ENCODE peak calls at places on chromosomes 1 and 21, in six cellular contexts. One of them, this sample, is unnamed. For H3K9me3 and H3K4me1, the result is how much of the 10 kb centered on the place peaks cover.

GRCh38 chr1:208107817-208108608 is 136.2 kb downstream of the PLXNA2 start:
- DNase-seq in transverse colon: no peak
- DNase-seq in suprapubic skin: no peak
- DNase-seq in left ventricle myocardium inferior: no peak
- DNase-seq in kidney: no peak
- DNase-seq in heart left ventricle: no peak
- DNase-seq in this sample: peak

GRCh38 chr21:38917045-38917774 is 111.5 kb downstream of the ETS2 start:
- DNase-seq in transverse colon: peak
- DNase-seq in suprapubic skin: no peak
- DNase-seq in left ventricle myocardium inferior: no peak
- DNase-seq in kidney: peak
- DNase-seq in heart left ventricle: no peak
- DNase-seq in this sample: no peak

GRCh38 chr1:57319165-57319564 is 104.7 kb downstream of the DAB1 start:
- DNase-seq in transverse colon: no peak
- DNase-seq in suprapubic skin: no peak
- DNase-seq in left ventricle myocardium inferior: no peak
- DNase-seq in kidney: no peak
- DNase-seq in heart left ventricle: no peak
- DNase-seq in this sample: no peak

GRCh38 chr1:246108278-246108925 is 398.7 kb downstream of the SMYD3 start:
- DNase-seq in transverse colon: no peak
- DNase-seq in suprapubic skin: no peak
- DNase-seq in left ventricle myocardium inferior: no peak
- DNase-seq in kidney: no peak
- DNase-seq in heart left ventricle: no peak
- DNase-seq in this sample: no peak

GRCh38 chr1:199751962-199752687 is 275.4 kb upstream of the NR5A2 start:
- DNase-seq in transverse colon: no peak
- DNase-seq in suprapubic skin: no peak
- DNase-seq in left ventricle myocardium inferior: no peak
- DNase-seq in kidney: no peak
- DNase-seq in heart left ventricle: no peak
- DNase-seq in this sample: no peak

GRCh38 chr1:6269997-6270401 is 9.1 kb upstream of the GPR153 start:
- DNase-seq in transverse colon: peak
- DNase-seq in suprapubic skin: no peak
- DNase-seq in left ventricle myocardium inferior: no peak
- DNase-seq in kidney: no peak
- DNase-seq in heart left ventricle: no peak
- DNase-seq in this sample: no peak

GRCh38 chr1:232473319-232473718 is 156.6 kb downstream of the SIPA1L2 start:
- DNase-seq in transverse colon: no peak
- DNase-seq in suprapubic skin: no peak
- DNase-seq in left ventricle myocardium inferior: no peak
- DNase-seq in kidney: no peak
- DNase-seq in heart left ventricle: no peak
- DNase-seq in this sample: no peak

GRCh38 chr1:168783424-168783823 is 54.4 kb upstream of the DPT start:
- DNase-seq in transverse colon: no peak
- DNase-seq in suprapubic skin: no peak
- DNase-seq in left ventricle myocardium inferior: no peak
- DNase-seq in kidney: no peak
- DNase-seq in heart left ventricle: no peak
- DNase-seq in this sample: no peak

GRCh38 chr1:81619156-81619555 is 181.6 kb upstream of the ADGRL2 start:
- DNase-seq in transverse colon: no peak
- DNase-seq in suprapubic skin: no peak
- DNase-seq in left ventricle myocardium inferior: no peak
- DNase-seq in kidney: no peak
- DNase-seq in heart left ventricle: no peak
- DNase-seq in this sample: no peak

DNA sequence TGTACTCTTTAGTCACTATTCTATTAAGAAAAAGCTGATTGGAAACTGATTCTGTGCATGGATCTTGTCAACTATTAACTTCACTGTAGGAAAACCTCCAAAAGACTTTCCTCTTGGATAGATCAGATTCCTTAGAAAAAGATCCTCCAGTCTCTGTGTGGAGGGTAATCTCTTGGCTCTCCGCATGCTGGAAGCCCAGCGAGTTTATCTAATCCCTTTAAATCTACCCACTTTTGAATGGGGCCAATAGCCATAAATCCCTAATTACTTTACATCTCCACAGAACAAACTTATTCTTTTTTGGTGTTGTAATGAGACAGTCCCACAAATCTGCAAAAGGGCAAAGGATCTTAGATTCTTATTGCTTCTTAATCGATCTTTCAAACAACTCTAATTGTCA is 1206.4 kb upstream of the ADGRL4 start:
- DNase-seq in transverse colon: no peak
- DNase-seq in suprapubic skin: no peak
- DNase-seq in left ventricle myocardium inferior: no peak
- DNase-seq in kidney: no peak
- DNase-seq in heart left ventricle: no peak
- DNase-seq in this sample: no peak
- H3K9me3 ChIP-seq in transverse colon: under half
- H3K9me3 ChIP-seq in suprapubic skin: under half
- H3K9me3 ChIP-seq in left ventricle myocardium inferior: under half
- H3K9me3 ChIP-seq in kidney: under half
- H3K9me3 ChIP-seq in heart left ventricle: under half
- H3K9me3 ChIP-seq in this sample: under half

DNA sequence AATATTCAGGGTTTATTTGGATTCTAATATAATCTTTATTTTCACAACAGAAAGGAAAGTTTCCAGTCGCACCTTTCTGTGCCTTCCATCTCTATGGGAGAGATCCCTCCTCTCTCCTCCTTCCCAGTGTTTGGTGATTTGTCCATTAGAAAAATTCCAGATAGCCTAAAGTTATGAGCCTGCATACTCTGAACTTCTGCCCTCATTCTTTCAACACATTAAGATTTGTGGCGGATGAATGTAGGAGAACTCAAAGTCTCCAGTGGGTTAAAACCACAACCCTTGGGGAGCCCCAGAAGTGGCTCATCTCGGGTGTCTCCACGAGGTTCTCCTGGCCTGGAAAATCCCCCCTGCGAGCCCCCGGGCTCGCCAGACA is 3.6 kb downstream of the NHLH2 start:
- DNase-seq in transverse colon: no peak
- DNase-seq in suprapubic skin: no peak
- DNase-seq in left ventricle myocardium inferior: no peak
- DNase-seq in kidney: no peak
- DNase-seq in heart left ventricle: no peak
- DNase-seq in this sample: no peak
- H3K4me3 ChIP-seq in transverse colon: no peak
- H3K4me3 ChIP-seq in suprapubic skin: peak
- H3K4me3 ChIP-seq in left ventricle myocardium inferior: peak
- H3K4me3 ChIP-seq in kidney: no peak
- H3K4me3 ChIP-seq in heart left ventricle: no peak
- H3K4me3 ChIP-seq in this sample: no peak

GRCh38 chr1:158024737-158025136 is 31.3 kb downstream of the KIRREL1 start:
- DNase-seq in transverse colon: no peak
- DNase-seq in suprapubic skin: no peak
- DNase-seq in left ventricle myocardium inferior: no peak
- DNase-seq in kidney: no peak
- DNase-seq in heart left ventricle: no peak
- DNase-seq in this sample: no peak
- H3K4me1 ChIP-seq in transverse colon: under half
- H3K4me1 ChIP-seq in suprapubic skin: half or more
- H3K4me1 ChIP-seq in left ventricle myocardium inferior: half or more
- H3K4me1 ChIP-seq in kidney: under half
- H3K4me1 ChIP-seq in heart left ventricle: half or more
- H3K4me1 ChIP-seq in this sample: under half

DNA sequence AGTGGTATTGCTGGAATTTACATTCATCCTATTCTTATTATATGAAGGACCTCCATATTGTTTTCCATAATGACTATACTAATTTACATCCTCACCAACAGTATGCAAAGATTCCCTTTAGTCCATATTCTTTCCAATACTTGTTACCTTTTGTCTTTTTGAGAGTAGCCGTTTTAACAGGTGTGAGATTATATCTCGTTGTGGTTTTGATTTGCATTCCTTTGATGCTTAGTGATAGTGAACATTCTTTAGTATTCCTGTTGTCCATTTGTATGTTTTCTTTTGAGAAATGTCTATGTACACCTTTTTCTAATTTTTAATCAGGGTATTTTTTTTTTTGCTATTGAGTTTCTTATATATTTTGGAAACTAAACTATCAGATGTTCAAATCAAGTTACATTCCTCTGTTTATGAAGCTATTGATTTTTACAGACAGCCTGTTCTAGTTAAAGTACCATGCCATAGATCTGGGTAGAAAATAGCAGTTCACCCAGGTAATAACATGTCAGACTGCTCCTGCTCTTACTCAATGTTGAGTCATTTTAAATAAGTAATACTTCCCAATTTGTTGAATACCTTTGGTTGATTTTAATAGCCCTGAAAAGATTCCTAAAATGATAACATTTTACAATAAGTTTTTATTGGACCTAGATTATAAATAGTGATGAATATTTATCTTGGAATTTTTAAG is 1108.7 kb downstream of the NCAM2 start:
- DNase-seq in transverse colon: no peak
- DNase-seq in suprapubic skin: no peak
- DNase-seq in left ventricle myocardium inferior: no peak
- DNase-seq in kidney: no peak
- DNase-seq in heart left ventricle: no peak
- DNase-seq in this sample: no peak
- H3K9me3 ChIP-seq in transverse colon: under half
- H3K9me3 ChIP-seq in suprapubic skin: under half
- H3K9me3 ChIP-seq in left ventricle myocardium inferior: under half
- H3K9me3 ChIP-seq in kidney: under half
- H3K9me3 ChIP-seq in heart left ventricle: under half
- H3K9me3 ChIP-seq in this sample: under half

DNA sequence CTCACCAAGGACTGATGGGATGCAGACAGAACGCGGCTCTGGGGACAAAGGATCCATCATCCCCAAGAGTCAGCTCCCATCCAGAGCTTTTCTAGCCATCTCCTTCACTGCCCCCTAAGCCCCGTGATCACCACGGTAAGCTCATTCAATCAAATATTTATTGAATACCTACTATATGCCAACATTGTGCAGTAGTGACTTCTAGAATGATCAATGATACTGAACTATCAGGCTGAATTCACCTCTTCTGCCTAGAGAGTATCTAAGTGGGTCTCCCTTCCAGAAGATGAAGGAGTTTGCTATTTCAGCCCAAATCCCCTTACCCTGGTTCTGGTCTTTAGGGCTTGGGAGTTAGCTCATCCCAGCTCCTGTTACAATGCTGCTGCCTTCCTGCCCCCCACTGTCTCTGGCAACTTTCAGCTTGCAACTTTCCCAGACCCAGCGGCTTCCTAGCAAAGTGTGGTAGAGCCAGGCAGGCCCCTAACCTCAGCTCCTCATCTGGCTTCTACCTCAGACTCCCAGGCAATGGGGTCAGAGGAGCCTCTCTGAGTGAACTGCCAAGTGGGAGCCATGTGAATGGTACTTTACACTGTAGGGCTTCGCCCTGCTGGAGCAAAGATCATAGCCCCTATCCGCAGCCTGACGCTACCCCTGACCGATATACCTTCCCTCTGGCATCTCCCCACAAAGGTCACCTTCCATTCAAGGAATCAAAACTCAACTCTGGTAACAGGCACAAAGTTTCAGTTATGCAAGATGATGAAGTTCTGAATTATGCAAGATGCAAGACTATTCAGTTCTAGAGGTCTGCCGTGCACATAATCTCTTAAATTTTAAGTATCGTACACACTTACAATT is 20.9 kb downstream of the TMEM53 start:
- DNase-seq in transverse colon: no peak
- DNase-seq in suprapubic skin: no peak
- DNase-seq in left ventricle myocardium inferior: no peak
- DNase-seq in kidney: no peak
- DNase-seq in heart left ventricle: no peak
- DNase-seq in this sample: no peak
- H3K4me3 ChIP-seq in transverse colon: no peak
- H3K4me3 ChIP-seq in suprapubic skin: no peak
- H3K4me3 ChIP-seq in left ventricle myocardium inferior: no peak
- H3K4me3 ChIP-seq in kidney: no peak
- H3K4me3 ChIP-seq in heart left ventricle: no peak
- H3K4me3 ChIP-seq in this sample: no peak

DNA sequence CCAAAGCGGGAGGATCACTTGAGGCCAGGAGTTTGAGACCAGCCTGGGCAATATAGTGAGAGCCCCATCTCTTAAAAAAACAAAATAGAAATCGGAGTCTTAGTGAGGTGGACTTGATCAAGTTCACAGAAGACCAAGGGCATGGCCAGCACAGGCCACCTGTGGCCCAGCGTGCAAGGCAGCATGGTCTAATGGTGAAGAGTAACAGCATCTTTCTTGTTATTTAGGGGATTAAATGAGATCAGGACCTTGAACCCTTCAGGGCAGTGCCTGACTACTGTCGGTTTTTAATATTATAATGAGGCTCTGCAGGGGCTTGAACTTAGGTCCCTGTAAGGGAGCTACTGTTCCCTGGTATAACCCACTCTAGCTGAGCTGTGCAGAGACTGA is 38.5 kb downstream of the EIF2D start:
- DNase-seq in transverse colon: no peak
- DNase-seq in suprapubic skin: no peak
- DNase-seq in left ventricle myocardium inferior: no peak
- DNase-seq in kidney: no peak
- DNase-seq in heart left ventricle: no peak
- DNase-seq in this sample: no peak
- H3K4me1 ChIP-seq in transverse colon: under half
- H3K4me1 ChIP-seq in suprapubic skin: under half
- H3K4me1 ChIP-seq in left ventricle myocardium inferior: under half
- H3K4me1 ChIP-seq in kidney: under half
- H3K4me1 ChIP-seq in heart left ventricle: under half
- H3K4me1 ChIP-seq in this sample: under half

DNA sequence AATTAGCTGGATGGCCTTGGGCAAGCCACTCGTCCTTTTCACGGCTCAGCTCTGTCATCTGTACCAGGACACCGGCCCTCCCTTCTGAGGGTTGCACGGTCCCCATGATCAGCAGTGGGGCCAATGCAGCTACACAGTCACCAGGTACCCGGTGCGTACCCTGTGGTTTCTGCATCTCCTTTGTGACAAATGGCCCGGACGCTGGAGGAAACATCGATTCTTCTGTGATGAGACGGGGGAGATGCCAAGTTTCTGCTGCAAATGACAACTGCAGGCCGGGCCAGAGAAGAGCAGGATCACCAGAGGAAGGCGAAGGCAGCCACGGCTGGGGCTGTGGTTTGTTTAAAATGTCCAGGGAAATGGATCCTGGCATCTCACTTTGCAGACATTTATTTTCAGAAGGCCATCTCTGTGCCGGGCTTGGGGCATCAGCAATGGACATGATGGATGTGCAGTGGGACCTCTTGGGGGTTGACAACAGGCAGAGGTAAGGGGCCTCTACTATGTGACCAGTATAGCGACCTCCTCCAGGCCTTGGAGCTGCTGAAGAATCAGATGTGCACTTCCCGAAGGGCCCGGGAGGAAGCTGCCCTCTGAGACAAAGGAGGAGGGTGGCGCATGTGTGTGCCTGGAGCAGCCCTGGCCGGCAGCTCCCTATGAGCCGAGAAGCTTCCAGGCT is 221.9 kb upstream of the C1orf174 start:
- DNase-seq in transverse colon: no peak
- DNase-seq in suprapubic skin: peak
- DNase-seq in left ventricle myocardium inferior: no peak
- DNase-seq in kidney: no peak
- DNase-seq in heart left ventricle: no peak
- DNase-seq in this sample: no peak
- H3K9me3 ChIP-seq in transverse colon: under half
- H3K9me3 ChIP-seq in suprapubic skin: under half
- H3K9me3 ChIP-seq in left ventricle myocardium inferior: under half
- H3K9me3 ChIP-seq in kidney: under half
- H3K9me3 ChIP-seq in heart left ventricle: under half
- H3K9me3 ChIP-seq in this sample: under half